ENCODE peak calls at places on chromosomes 5 and 9, in four cellular contexts. T is astrocyte, E is psoas muscle, N is IMR-90. Z is an unnamed sample.

GRCh38 chr5:125575561-125576504 is 829.4 kb upstream of the ZNF608 start:
- DNase-seq in T (no peak), E (no peak), N (no peak), Z (no peak)

GRCh38 chr9:37529111-37529510 is 43.4 kb downstream of the POLR1E start:
- DNase-seq in T (peak), E (no peak), N (no peak), Z (no peak)

GRCh38 chr9:113475031-113475430 is 11.5 kb downstream of the RGS3 start:
- DNase-seq in T (no peak), E (no peak), N (no peak), Z (peak)

GRCh38 chr9:124320062-124320973 is 62.6 kb downstream of the NEK6 start:
- DNase-seq in T (no peak), E (peak), N (peak), Z (no peak)

GRCh38 chr5:176735383-176736265 is 74.7 kb upstream of the UNC5A start:
- DNase-seq in T (no peak), E (no peak), N (no peak), Z (peak)

GRCh38 chr5:39158127-39158593 is 61.2 kb downstream of the FYB1 start:
- DNase-seq in T (no peak), E (no peak), N (no peak), Z (peak)

GRCh38 chr5:96537386-96537785 is 104.3 kb upstream of the PCSK1 start:
- DNase-seq in T (peak), E (no peak), N (peak), Z (no peak)

GRCh38 chr5:34656001-34656699 is at the start of gene RAI14:
- DNase-seq in T (peak), E (peak), N (peak), Z (peak)

GRCh38 chr5:172886974-172887491 is 53.0 kb downstream of the ERGIC1 start:
- DNase-seq in T (peak), E (peak), N (peak), Z (peak)

GRCh38 chr5:147669113-147669869 is 113.2 kb downstream of the JAKMIP2 start:
- DNase-seq in T (no peak), E (no peak), N (no peak), Z (no peak)

GRCh38 chr9:137270929-137271695 is 6.4 kb upstream of the TOR4A start:
- DNase-seq in T (no peak), E (no peak), N (no peak), Z (no peak)

GRCh38 chr9:125685167-125685566 is 21.8 kb downstream of the MAPKAP1 start:
- DNase-seq in T (no peak), E (no peak), N (no peak), Z (no peak)

GRCh38 chr9:125681657-125682056 is 25.4 kb downstream of the MAPKAP1 start:
- DNase-seq in T (no peak), E (no peak), N (no peak), Z (no peak)

GRCh38 chr9:125682340-125682739 is 24.7 kb downstream of the MAPKAP1 start:
- DNase-seq in T (no peak), E (no peak), N (no peak), Z (no peak)

GRCh38 chr9:125681086-125681622 is 25.9 kb downstream of the MAPKAP1 start:
- DNase-seq in T (no peak), E (no peak), N (no peak), Z (no peak)

DNA sequence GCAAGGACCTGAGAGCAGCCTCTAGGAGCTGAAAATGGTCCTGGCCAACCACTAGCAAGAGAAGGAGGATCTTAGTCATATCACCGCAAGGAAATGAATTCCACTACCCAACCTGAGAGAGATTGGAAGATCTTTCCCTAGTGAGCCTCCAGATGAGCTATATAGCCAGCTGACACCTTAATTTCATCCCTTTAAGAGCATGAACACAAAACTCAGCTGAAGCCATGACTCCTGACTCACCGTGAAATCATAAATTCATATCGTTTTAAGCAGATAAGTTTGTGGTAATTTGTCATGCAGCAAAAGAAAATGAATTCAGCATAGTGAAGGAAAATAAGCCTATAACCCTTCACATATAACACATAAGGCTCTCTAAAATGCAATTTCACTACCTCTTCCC is 23.5 kb downstream of the MAPKAP1 start:
- DNase-seq in T (peak), E (no peak), N (peak), Z (no peak)
- H3K27ac ChIP-seq in T (peak), E (no peak), N (no peak), Z (no peak)

DNA sequence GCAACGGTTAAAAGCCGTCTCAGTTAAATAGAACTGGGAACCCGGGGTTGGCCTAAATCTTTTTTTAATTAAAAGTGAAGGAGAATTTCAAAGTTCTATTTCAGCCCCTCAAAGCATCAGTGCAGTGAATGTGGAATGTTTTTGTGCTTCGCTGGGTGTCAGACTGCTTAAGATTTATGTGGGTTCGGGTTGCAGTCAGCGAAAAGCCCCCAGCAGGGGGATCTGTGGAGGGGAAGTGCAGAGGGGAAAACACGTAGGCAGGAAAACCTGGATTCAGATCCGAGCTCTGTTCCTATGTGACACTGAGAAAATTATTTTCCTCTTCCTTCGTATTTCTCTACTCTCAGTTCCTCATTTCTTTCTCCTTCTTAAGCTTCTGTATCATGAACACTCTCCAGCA is 19.7 kb downstream of the BRINP1 start:
- DNase-seq in T (no peak), E (no peak), N (no peak), Z (no peak)
- TF ChIP-seq CTCF in T (no peak), E (no peak), N (no peak), Z (no peak)

GRCh38 chr5:158957196-158957595 is 142.5 kb downstream of the EBF1 start:
- DNase-seq in T (no peak), E (no peak), N (no peak), Z (no peak)
- H3K27ac ChIP-seq in T (no peak), E (no peak), N (no peak), Z (no peak)

DNA sequence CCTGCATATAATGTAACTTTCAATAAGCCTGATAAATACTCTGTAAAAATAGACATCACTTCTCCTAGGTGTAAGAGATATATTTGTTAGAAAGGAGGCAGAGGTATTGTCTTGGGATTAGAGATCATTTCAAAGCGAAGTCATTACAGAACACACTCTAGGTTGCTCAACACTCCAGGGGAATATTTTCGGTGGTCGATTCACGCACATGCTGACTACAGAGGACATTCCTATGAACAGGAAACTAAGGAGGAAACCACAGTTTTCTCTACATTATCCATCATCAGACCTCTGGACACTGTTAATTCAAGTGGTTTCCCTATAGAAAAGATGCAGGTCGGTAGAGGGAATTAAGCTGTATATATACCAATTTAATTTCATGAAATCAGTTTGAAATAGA is 370.0 kb downstream of the NDUFS4 start:
- DNase-seq in T (peak), E (no peak), N (peak), Z (no peak)
- TF ChIP-seq CTCF in T (no peak), E (no peak), N (no peak), Z (no peak)

GRCh38 chr5:138668981-138669380 is 84.2 kb upstream of the CTNNA1 start:
- DNase-seq in T (peak), E (no peak), N (no peak), Z (no peak)
- H3K27ac ChIP-seq in T (no peak), E (no peak), N (no peak), Z (no peak)

GRCh38 chr5:75522542-75522941 is 10.9 kb downstream of the POLK start:
- DNase-seq in T (no peak), E (no peak), N (peak), Z (no peak)
- TF ChIP-seq CTCF in T (no peak), E (no peak), N (no peak), Z (no peak)

GRCh38 chr9:97531750-97532383 is 30.4 kb downstream of the TMOD1 start:
- DNase-seq in T (no peak), E (peak), N (peak), Z (no peak)

GRCh38 chr9:97529363-97530076 is 28.1 kb downstream of the TMOD1 start:
- DNase-seq in T (no peak), E (peak), N (peak), Z (no peak)

GRCh38 chr9:97527626-97528528 is 26.4 kb downstream of the TMOD1 start:
- DNase-seq in T (no peak), E (no peak), N (no peak), Z (no peak)

GRCh38 chr9:97526895-97527575 is 25.6 kb downstream of the TMOD1 start:
- DNase-seq in T (no peak), E (no peak), N (no peak), Z (no peak)

DNA sequence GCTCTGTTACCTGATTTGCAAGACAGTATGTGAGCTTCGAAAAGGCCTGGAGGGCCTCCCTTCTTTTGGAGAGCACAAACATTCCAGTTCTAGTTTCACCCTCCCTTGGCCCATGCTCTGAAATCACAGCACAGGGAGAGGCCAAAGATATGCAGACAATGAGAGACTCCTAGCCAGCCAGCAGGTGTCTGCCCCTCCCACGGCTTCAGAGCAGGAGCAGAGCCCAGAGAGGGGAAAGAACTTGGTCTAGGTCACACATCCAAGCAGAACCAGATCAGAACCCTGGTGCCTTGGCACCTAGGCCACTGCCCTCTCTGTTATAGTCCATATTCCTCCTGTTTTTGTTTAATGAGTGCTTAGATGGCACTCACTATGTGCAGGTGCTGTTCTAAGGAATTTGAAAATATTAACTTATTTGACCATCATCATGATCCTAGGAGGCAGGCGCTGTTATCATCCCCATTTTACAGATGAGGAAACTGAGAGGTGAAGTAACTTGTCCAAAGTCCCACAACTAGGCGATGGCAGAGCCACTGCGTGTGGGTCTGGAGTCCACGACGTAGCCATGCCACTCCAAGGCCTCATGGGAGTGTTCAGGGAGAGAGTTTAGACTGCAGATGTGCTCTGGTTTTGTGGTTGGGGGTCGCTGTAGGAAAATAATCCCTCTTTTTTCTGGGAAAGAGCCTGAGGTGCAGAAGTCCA is 27.2 kb downstream of the TMOD1 start:
- DNase-seq in T (no peak), E (no peak), N (no peak), Z (no peak)
- H3K27ac ChIP-seq in T (no peak), E (peak), N (no peak), Z (no peak)

GRCh38 chr5:14687023-14687665 is 22.6 kb downstream of the OTULIN start:
- DNase-seq in T (peak), E (no peak), N (no peak), Z (no peak)
- TF ChIP-seq CTCF in T (no peak), E (no peak), N (no peak), Z (no peak)

GRCh38 chr9:133237271-133237731 is 28.3 kb upstream of the OBP2B start:
- DNase-seq in T (no peak), E (no peak), N (no peak), Z (no peak)

GRCh38 chr9:133239533-133240090 is 30.6 kb upstream of the OBP2B start:
- DNase-seq in T (no peak), E (no peak), N (no peak), Z (no peak)

GRCh38 chr9:133238851-133239532 is 29.9 kb upstream of the OBP2B start:
- DNase-seq in T (no peak), E (peak), N (peak), Z (no peak)

GRCh38 chr9:133236291-133237071 is 27.4 kb upstream of the OBP2B start:
- DNase-seq in T (no peak), E (no peak), N (no peak), Z (no peak)

GRCh38 chr9:133238272-133238850 is 29.3 kb upstream of the OBP2B start:
- DNase-seq in T (no peak), E (peak), N (no peak), Z (peak)
- H3K27ac ChIP-seq in T (no peak), E (peak), N (no peak), Z (peak)